ENCODE peak calls at places on chromosomes 3 and 15, in eight cellular contexts. T is A549, O is right atrium auricular region, H is cardiac muscle cell, L is IMR-90, P is upper lobe of right lung, Q is neural progenitor cell, N is neuronal stem cell. C is an unnamed sample. For H3K4me1, the result is how much of the 10 kb centered on the place peaks cover.

GRCh38 chr3:150314248-150315027 is 93.7 kb upstream of the TSC22D2 start:
- DNase-seq in N (no peak), L (no peak), Q (no peak), O (no peak), H (peak), T (no peak), P (peak), C (no peak)

GRCh38 chr3:152245498-152246175 is 23.1 kb upstream of the MBNL1 start:
- DNase-seq in N (no peak), L (no peak), P (no peak), H (no peak), O (no peak), T (no peak), Q (no peak), C (no peak)

GRCh38 chr15:59892995-59893394 is 111.1 kb upstream of the FOXB1 start:
- DNase-seq in L (peak), O (no peak), Q (peak), P (no peak), T (no peak), N (peak), H (peak), C (peak)

GRCh38 chr3:30549600-30549999 is 56.8 kb upstream of the TGFBR2 start:
- DNase-seq in L (no peak), T (no peak), O (no peak), P (no peak), N (peak), H (no peak), Q (peak), C (no peak)

GRCh38 chr3:62873672-62874397 is 1.4 kb downstream of the CADPS start:
- DNase-seq in P (no peak), N (peak), Q (peak), T (peak), O (no peak), L (no peak), H (peak), C (no peak)

GRCh38 chr3:123755085-123755484 is 129.0 kb downstream of the MYLK start:
- DNase-seq in H (no peak), T (peak), L (no peak), N (no peak), P (peak), O (no peak), Q (no peak), C (no peak)

GRCh38 chr3:124269619-124270018 is 277.7 kb upstream of the ROPN1 start:
- DNase-seq in P (no peak), Q (no peak), T (no peak), N (no peak), H (peak), O (no peak), L (no peak), C (no peak)

GRCh38 chr15:63939531-63940130 is 105.9 kb upstream of the HERC1 start:
- DNase-seq in N (no peak), O (peak), Q (no peak), L (peak), H (no peak), T (no peak), P (no peak), C (no peak)

GRCh38 chr3:105444725-105445124 is 78.0 kb downstream of the ALCAM start:
- DNase-seq in P (no peak), N (no peak), H (no peak), T (no peak), L (peak), O (no peak), Q (no peak), C (peak)

GRCh38 chr3:31895471-31895870 is 85.6 kb downstream of the OSBPL10 start:
- DNase-seq in H (no peak), O (no peak), T (no peak), Q (no peak), L (peak), N (no peak), P (no peak), C (peak)
- H3K4me1 ChIP-seq in H (under half), O (under half), T (under half), Q (under half), L (under half), N (under half), P (under half), C (half or more)

GRCh38 chr3:64150527-64151238 is 74.6 kb downstream of the PRICKLE2 start:
- DNase-seq in Q (no peak), P (peak), T (peak), N (no peak), H (peak), L (peak), O (no peak), C (peak)
- H3K27ac ChIP-seq in Q (no peak), P (peak), T (peak), N (peak), H (peak), L (peak), O (peak), C (no peak)

DNA sequence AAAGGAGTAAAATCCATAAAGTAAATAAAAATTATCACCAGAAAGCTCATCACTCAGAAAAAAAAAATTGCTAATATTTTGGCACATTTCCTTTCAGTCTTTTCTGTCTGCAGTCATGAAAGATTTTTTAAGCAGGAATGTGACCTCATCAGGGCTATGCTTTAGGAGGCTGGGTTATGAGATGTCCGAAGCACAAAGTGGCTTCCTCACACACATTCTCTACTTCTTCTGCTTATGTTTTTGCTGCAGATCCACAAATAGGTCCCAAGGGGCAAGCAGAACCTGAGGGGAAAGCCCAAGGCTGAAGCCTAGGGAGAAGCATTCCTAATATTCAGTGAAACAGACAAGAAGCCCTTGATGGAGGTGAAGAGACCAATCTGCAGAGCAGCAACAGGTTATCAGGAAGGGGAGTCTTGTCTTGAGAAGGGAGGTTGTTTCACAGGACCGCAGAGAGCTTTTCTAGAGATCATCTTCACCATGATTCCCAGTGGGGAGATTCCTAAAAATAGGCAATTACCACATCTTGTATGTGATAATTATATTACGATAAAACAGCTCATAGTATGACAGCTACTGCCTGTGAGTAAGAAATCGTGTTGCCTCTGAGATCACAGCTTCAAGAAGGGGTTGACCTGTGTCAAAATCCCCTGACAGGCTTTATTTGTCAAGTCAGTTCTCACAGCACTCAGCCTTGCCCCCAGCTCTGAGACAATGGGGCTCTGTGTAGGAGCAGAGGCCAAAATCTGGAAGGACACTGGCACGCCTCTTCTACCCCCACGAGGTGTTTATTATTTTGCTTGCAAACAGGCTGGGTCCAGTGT is 60.5 kb downstream of the IGF2BP2 start:
- DNase-seq in Q (peak), P (no peak), H (no peak), N (peak), O (no peak), T (no peak), L (peak), C (no peak)
- H3K4me1 ChIP-seq in Q (under half), P (under half), H (half or more), N (under half), O (under half), T (under half), L (under half), C (half or more)

DNA sequence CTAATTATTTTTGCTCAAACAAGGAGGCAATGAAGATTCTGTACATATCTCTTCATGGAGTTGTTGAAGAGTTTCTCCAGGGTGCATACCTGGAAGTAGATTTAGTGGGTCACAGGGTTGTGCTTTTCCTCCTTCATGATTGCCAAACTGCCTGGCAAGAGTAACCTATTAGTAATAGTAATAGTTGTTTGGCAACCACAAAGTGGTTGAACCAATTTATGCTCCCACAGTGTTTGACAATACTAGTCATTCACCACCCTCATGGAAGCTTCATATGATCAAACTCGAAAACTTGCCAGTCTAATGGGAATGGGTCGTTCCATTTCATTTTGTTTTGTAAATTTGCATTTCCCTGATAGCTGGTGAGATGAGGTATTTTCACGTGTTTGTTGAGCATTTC is 57.8 kb downstream of the TLE3 start:
- DNase-seq in P (no peak), L (no peak), Q (no peak), H (no peak), N (no peak), O (no peak), T (no peak), C (no peak)
- H3K27ac ChIP-seq in P (no peak), L (no peak), Q (no peak), H (no peak), N (no peak), O (no peak), T (no peak), C (no peak)

GRCh38 chr3:52234516-52235447 is 4.2 kb downstream of the TWF2 start:
- DNase-seq in Q (no peak), H (no peak), L (no peak), P (peak), N (no peak), T (no peak), O (no peak), C (no peak)

GRCh38 chr3:52237659-52238172 is 1.2 kb downstream of the TWF2 start:
- DNase-seq in H (no peak), T (peak), Q (no peak), L (peak), O (peak), N (no peak), P (peak), C (peak)

GRCh38 chr3:52237006-52237658 is 1.8 kb downstream of the TWF2 start:
- DNase-seq in P (peak), N (no peak), H (no peak), Q (no peak), L (no peak), O (no peak), T (no peak), C (no peak)

GRCh38 chr3:52238193-52238760 is 681 bp downstream of the TWF2 start:
- DNase-seq in Q (peak), H (no peak), P (no peak), T (peak), N (no peak), O (no peak), L (peak), C (no peak)

DNA sequence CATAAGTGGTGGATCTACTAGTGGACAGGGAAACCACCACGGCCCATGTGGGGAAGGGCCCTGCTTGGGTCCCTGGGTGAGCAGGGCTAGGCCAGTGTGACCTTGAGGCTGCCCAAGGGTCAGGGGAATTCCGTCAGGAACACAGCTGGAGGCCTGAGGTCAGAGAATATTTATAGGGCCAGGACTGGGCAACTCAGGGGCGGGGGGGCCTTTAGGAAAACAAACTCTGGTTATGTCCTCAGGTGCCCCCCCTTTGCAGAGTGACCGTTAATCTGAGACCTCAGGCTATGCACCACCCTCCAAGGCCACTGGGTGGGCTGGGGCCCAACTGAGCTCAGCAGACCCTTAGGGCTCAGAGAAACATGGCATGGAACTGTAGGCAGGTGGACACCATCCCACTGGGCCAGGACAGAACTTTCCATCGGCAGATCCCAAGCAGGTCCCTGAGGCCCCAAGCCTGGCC is 2.5 kb downstream of the TWF2 start:
- DNase-seq in L (no peak), Q (no peak), H (no peak), T (no peak), O (no peak), P (peak), N (no peak), C (no peak)
- H3K4me1 ChIP-seq in L (under half), Q (under half), H (under half), T (under half), O (under half), P (under half), N (under half), C (under half)

DNA sequence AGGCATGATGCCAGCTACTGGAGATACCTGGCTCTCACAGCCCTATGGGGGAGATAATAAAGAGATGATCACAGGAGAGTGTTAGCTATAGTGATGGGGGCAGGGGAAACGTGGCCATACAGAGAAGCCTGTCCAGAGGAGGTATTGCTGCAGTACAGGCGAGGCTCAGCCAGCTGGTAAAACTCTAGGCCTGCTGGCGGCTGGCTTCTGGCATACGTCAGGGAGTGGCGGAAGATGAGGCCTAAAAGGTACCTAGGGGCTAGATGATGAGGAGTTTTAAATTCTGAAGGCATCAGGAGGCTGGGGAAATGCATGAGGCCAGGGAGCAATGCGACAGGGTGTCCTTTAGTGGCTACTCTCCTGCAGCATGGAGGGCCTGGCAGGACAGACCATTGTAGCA is 110.7 kb downstream of the EEFSEC start:
- DNase-seq in O (no peak), Q (no peak), P (no peak), L (no peak), H (peak), T (no peak), N (no peak), C (no peak)
- H3K27ac ChIP-seq in O (no peak), Q (no peak), P (no peak), L (no peak), H (no peak), T (no peak), N (no peak), C (no peak)

DNA sequence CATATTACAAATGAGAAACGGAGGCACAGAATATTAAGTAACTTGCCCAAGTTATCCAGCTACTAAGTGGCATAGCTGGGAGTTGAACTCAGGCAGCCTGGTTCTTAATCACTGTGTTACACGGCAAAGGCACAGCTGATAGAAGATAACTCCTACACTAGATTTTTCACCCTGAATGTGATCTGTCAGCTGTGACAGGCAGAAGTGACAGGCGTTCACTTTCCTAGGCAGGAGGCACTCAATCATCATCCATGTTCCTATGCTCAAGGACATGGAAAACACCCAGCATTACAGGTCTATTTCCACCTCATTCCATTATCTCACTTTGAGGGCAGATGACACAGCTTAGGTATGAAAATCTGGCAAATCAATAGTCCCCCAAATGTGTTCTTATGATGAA is 35.6 kb downstream of the TBC1D2B start:
- DNase-seq in L (no peak), P (no peak), Q (no peak), T (no peak), O (no peak), N (no peak), H (no peak), C (no peak)
- H3K4me1 ChIP-seq in L (under half), P (half or more), Q (under half), T (under half), O (under half), N (under half), H (under half), C (under half)

C was measured in foreskin keratinocyte.